ENCODE peak calls at places on chromosome 6, in four cellular contexts. One of them, this sample, is unnamed.

GRCh38 chr6:44452725-44453124 is 65.2 kb downstream of the CDC5L start:
- DNase-seq in HFF-Myc: no peak
- DNase-seq in suprapubic skin: no peak
- DNase-seq in RWPE1: peak
- DNase-seq in this sample: no peak

GRCh38 chr6:105591053-105591452 is 188.2 kb upstream of the PREP start:
- DNase-seq in RWPE1: no peak
- DNase-seq in HFF-Myc: no peak
- DNase-seq in suprapubic skin: no peak
- DNase-seq in this sample: no peak

GRCh38 chr6:14975124-14975815 is 270.6 kb upstream of the JARID2 start:
- DNase-seq in suprapubic skin: no peak
- DNase-seq in RWPE1: no peak
- DNase-seq in HFF-Myc: peak
- DNase-seq in this sample: no peak

GRCh38 chr6:106363401-106364138 is 3.1 kb downstream of the CRYBG1 start:
- DNase-seq in suprapubic skin: no peak
- DNase-seq in HFF-Myc: no peak
- DNase-seq in RWPE1: no peak
- DNase-seq in this sample: no peak

GRCh38 chr6:32370510-32370909 is 1.2 kb downstream of the TSBP1 start:
- DNase-seq in HFF-Myc: no peak
- DNase-seq in RWPE1: no peak
- DNase-seq in suprapubic skin: no peak
- DNase-seq in this sample: no peak

GRCh38 chr6:80608881-80609280 is 502.4 kb downstream of the BCKDHB start:
- DNase-seq in HFF-Myc: no peak
- DNase-seq in suprapubic skin: no peak
- DNase-seq in RWPE1: no peak
- DNase-seq in this sample: no peak

GRCh38 chr6:157126183-157127098 is 196.9 kb downstream of the TMEM242 start:
- DNase-seq in RWPE1: no peak
- DNase-seq in HFF-Myc: no peak
- DNase-seq in suprapubic skin: no peak
- DNase-seq in this sample: no peak

GRCh38 chr6:7445076-7445475 is 55.5 kb downstream of the RIOK1 start:
- DNase-seq in suprapubic skin: no peak
- DNase-seq in HFF-Myc: no peak
- DNase-seq in RWPE1: no peak
- DNase-seq in this sample: no peak

GRCh38 chr6:8969747-8970146 is 534.4 kb upstream of the SLC35B3 start:
- DNase-seq in suprapubic skin: no peak
- DNase-seq in HFF-Myc: no peak
- DNase-seq in RWPE1: no peak
- DNase-seq in this sample: no peak

GRCh38 chr6:16727996-16728395 is 33.3 kb downstream of the ATXN1 start:
- DNase-seq in RWPE1: no peak
- DNase-seq in HFF-Myc: no peak
- DNase-seq in suprapubic skin: no peak
- DNase-seq in this sample: no peak

GRCh38 chr6:65746302-65746701 is 39.3 kb upstream of the EYS start:
- DNase-seq in RWPE1: no peak
- DNase-seq in suprapubic skin: no peak
- DNase-seq in HFF-Myc: no peak
- DNase-seq in this sample: no peak

GRCh38 chr6:31272856-31273626 is 1.1 kb upstream of the HLA-C start:
- DNase-seq in suprapubic skin: no peak
- DNase-seq in RWPE1: no peak
- DNase-seq in HFF-Myc: no peak
- DNase-seq in this sample: no peak

GRCh38 chr6:154606457-154606856 is 96.0 kb upstream of the CNKSR3 start:
- DNase-seq in suprapubic skin: no peak
- DNase-seq in HFF-Myc: no peak
- DNase-seq in RWPE1: no peak
- DNase-seq in this sample: no peak

GRCh38 chr6:25133479-25133878 is 145.7 kb upstream of the CARMIL1 start:
- DNase-seq in suprapubic skin: no peak
- DNase-seq in RWPE1: no peak
- DNase-seq in HFF-Myc: no peak
- DNase-seq in this sample: no peak

GRCh38 chr6:145349950-145350510 is 385.3 kb downstream of the EPM2A start:
- DNase-seq in HFF-Myc: no peak
- DNase-seq in RWPE1: no peak
- DNase-seq in suprapubic skin: no peak
- DNase-seq in this sample: no peak

GRCh38 chr6:147065786-147066185 is 138.4 kb upstream of the STXBP5 start:
- DNase-seq in RWPE1: no peak
- DNase-seq in suprapubic skin: no peak
- DNase-seq in HFF-Myc: no peak
- DNase-seq in this sample: no peak

GRCh38 chr6:163489584-163489983 is 75.1 kb downstream of the QKI start:
- DNase-seq in HFF-Myc: no peak
- DNase-seq in suprapubic skin: no peak
- DNase-seq in RWPE1: peak
- DNase-seq in this sample: no peak

GRCh38 chr6:41707565-41708200 is 27.7 kb downstream of the TFEB start:
- DNase-seq in HFF-Myc: no peak
- DNase-seq in suprapubic skin: no peak
- DNase-seq in RWPE1: no peak
- DNase-seq in this sample: peak

GRCh38 chr6:129621252-129621651 is 88.7 kb downstream of the ARHGAP18 start:
- DNase-seq in RWPE1: no peak
- DNase-seq in HFF-Myc: no peak
- DNase-seq in suprapubic skin: no peak
- DNase-seq in this sample: no peak

GRCh38 chr6:36642913-36643817 is 35.3 kb upstream of the CDKN1A start:
- DNase-seq in suprapubic skin: peak
- DNase-seq in RWPE1: peak
- DNase-seq in HFF-Myc: peak
- DNase-seq in this sample: no peak

GRCh38 chr6:54255881-54256280 is 52.4 kb upstream of the TINAG start:
- DNase-seq in suprapubic skin: no peak
- DNase-seq in RWPE1: no peak
- DNase-seq in HFF-Myc: no peak
- DNase-seq in this sample: no peak

GRCh38 chr6:101404767-101405166 is 11.3 kb downstream of the GRIK2 start:
- DNase-seq in HFF-Myc: no peak
- DNase-seq in RWPE1: no peak
- DNase-seq in suprapubic skin: no peak
- DNase-seq in this sample: no peak

GRCh38 chr6:36906539-36906938 is 20.8 kb downstream of the C6orf89 start:
- DNase-seq in HFF-Myc: no peak
- DNase-seq in suprapubic skin: no peak
- DNase-seq in RWPE1: no peak
- DNase-seq in this sample: no peak

GRCh38 chr6:101396552-101397173 is 3.2 kb downstream of the GRIK2 start:
- DNase-seq in suprapubic skin: no peak
- DNase-seq in HFF-Myc: peak
- DNase-seq in RWPE1: peak
- DNase-seq in this sample: no peak

GRCh38 chr6:149372062-149372461 is 28.0 kb upstream of the SUMO4 start:
- DNase-seq in suprapubic skin: no peak
- DNase-seq in RWPE1: no peak
- DNase-seq in HFF-Myc: no peak
- DNase-seq in this sample: no peak

GRCh38 chr6:122399055-122399347 is 451 bp upstream of the HSF2 start:
- DNase-seq in suprapubic skin: no peak
- DNase-seq in RWPE1: no peak
- DNase-seq in HFF-Myc: no peak
- DNase-seq in this sample: no peak

GRCh38 chr6:122401104-122401503 is 1.7 kb downstream of the HSF2 start:
- DNase-seq in HFF-Myc: no peak
- DNase-seq in RWPE1: no peak
- DNase-seq in suprapubic skin: no peak
- DNase-seq in this sample: no peak

GRCh38 chr6:122400467-122401089 is 1.1 kb downstream of the HSF2 start:
- DNase-seq in suprapubic skin: no peak
- DNase-seq in RWPE1: no peak
- DNase-seq in HFF-Myc: no peak
- DNase-seq in this sample: no peak

GRCh38 chr6:122400121-122400450 is 634 bp downstream of the HSF2 start:
- DNase-seq in RWPE1: peak
- DNase-seq in HFF-Myc: no peak
- DNase-seq in suprapubic skin: no peak
- DNase-seq in this sample: no peak

GRCh38 chr6:122399348-122400120 is at the start of gene HSF2:
- DNase-seq in HFF-Myc: peak
- DNase-seq in suprapubic skin: peak
- DNase-seq in RWPE1: peak
- DNase-seq in this sample: peak
- TF ChIP-seq CTCF in HFF-Myc: no peak
- TF ChIP-seq CTCF in suprapubic skin: no peak
- TF ChIP-seq CTCF in RWPE1: no peak
- TF ChIP-seq CTCF in this sample: peak

GRCh38 chr6:139374357-139375238 is at the start of gene CITED2:
- DNase-seq in suprapubic skin: peak
- DNase-seq in HFF-Myc: peak
- DNase-seq in RWPE1: peak
- DNase-seq in this sample: peak
- TF ChIP-seq CTCF in suprapubic skin: peak
- TF ChIP-seq CTCF in HFF-Myc: no peak
- TF ChIP-seq CTCF in RWPE1: no peak
- TF ChIP-seq CTCF in this sample: no peak

DNA sequence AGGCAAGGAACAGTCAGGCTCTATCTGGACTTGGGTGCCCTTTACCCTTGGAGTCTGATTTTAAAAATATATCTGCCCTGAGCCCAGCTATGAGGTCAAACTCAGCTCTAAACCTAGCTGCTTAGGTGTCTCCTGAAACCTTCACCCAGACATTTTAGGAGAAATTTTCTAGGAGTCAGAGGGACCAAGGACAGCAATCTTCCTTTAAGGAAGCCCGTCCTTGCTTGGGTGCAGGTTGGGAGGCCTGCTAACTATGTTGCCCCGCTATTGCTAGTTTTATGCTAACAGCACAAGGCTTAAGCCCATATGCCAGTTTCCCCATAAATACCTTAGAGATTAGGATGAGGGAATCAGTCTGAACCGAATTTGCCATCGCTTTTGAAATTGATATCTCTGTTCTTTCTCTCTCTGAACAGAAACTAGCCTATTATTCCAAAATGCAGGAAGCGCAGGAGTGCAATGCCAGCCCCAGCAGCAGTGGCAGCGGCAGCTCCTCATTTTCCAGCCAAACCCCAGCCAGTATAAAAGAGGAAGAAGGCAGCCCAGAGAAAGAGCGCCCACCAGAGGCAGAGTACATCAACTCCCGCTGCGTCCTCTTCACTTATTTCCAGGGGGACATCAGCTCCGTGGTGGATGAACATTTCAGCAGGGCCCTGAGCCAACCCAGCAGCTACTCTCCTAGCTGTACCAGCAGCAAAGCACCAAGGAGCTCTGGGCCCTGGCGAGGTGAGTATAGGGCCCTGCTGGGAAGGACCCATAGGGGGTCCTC is 2.6 kb downstream of the VGLL2 start:
- DNase-seq in HFF-Myc: no peak
- DNase-seq in RWPE1: no peak
- DNase-seq in suprapubic skin: no peak
- DNase-seq in this sample: no peak
- TF ChIP-seq CTCF in HFF-Myc: peak
- TF ChIP-seq CTCF in RWPE1: no peak
- TF ChIP-seq CTCF in suprapubic skin: no peak
- TF ChIP-seq CTCF in this sample: no peak

GRCh38 chr6:136604328-136604825 is 54.2 kb upstream of the MAP7 start:
- DNase-seq in suprapubic skin: no peak
- DNase-seq in RWPE1: no peak
- DNase-seq in HFF-Myc: no peak
- DNase-seq in this sample: no peak

GRCh38 chr6:136599324-136600011 is 49.2 kb upstream of the MAP7 start:
- DNase-seq in HFF-Myc: no peak
- DNase-seq in RWPE1: no peak
- DNase-seq in suprapubic skin: no peak
- DNase-seq in this sample: no peak

GRCh38 chr6:136604928-136605485 is 54.8 kb upstream of the MAP7 start:
- DNase-seq in suprapubic skin: no peak
- DNase-seq in HFF-Myc: no peak
- DNase-seq in RWPE1: no peak
- DNase-seq in this sample: no peak

GRCh38 chr6:136598048-136598447 is 47.8 kb upstream of the MAP7 start:
- DNase-seq in suprapubic skin: no peak
- DNase-seq in RWPE1: no peak
- DNase-seq in HFF-Myc: no peak
- DNase-seq in this sample: no peak

GRCh38 chr6:136600818-136601217 is 50.6 kb upstream of the MAP7 start:
- DNase-seq in suprapubic skin: no peak
- DNase-seq in RWPE1: no peak
- DNase-seq in HFF-Myc: no peak
- DNase-seq in this sample: no peak
- TF ChIP-seq CTCF in suprapubic skin: no peak
- TF ChIP-seq CTCF in RWPE1: no peak
- TF ChIP-seq CTCF in HFF-Myc: no peak
- TF ChIP-seq CTCF in this sample: no peak

GRCh38 chr6:159309723-159310122 is 140.5 kb downstream of the FNDC1 start:
- DNase-seq in RWPE1: no peak
- DNase-seq in HFF-Myc: no peak
- DNase-seq in suprapubic skin: no peak
- DNase-seq in this sample: no peak

GRCh38 chr6:159315562-159315961 is 146.4 kb downstream of the FNDC1 start:
- DNase-seq in HFF-Myc: no peak
- DNase-seq in RWPE1: no peak
- DNase-seq in suprapubic skin: no peak
- DNase-seq in this sample: no peak

GRCh38 chr6:159312204-159312603 is 143.0 kb downstream of the FNDC1 start:
- DNase-seq in suprapubic skin: no peak
- DNase-seq in HFF-Myc: no peak
- DNase-seq in RWPE1: no peak
- DNase-seq in this sample: no peak

GRCh38 chr6:159313023-159313422 is 143.8 kb downstream of the FNDC1 start:
- DNase-seq in suprapubic skin: no peak
- DNase-seq in HFF-Myc: no peak
- DNase-seq in RWPE1: no peak
- DNase-seq in this sample: peak

GRCh38 chr6:159311618-159312017 is 142.4 kb downstream of the FNDC1 start:
- DNase-seq in RWPE1: no peak
- DNase-seq in suprapubic skin: no peak
- DNase-seq in HFF-Myc: no peak
- DNase-seq in this sample: no peak
- TF ChIP-seq CTCF in RWPE1: no peak
- TF ChIP-seq CTCF in suprapubic skin: no peak
- TF ChIP-seq CTCF in HFF-Myc: peak
- TF ChIP-seq CTCF in this sample: no peak

This sample was measured in spleen.